ENCODE peak calls at places on chromosomes 2 and 18, in nine cellular contexts. R, I, L, M, S, F, C, X and Z are unnamed samples. For H3K9me3, the result is how much of the 10 kb centered on the place peaks cover.

GRCh38 chr18:23529597-23529996 is 26.3 kb downstream of the RMC1 start:
- DNase-seq in R (no peak), I (peak), L (no peak), M (no peak), S (no peak), F (no peak), C (peak), X (no peak), Z (no peak)

GRCh38 chr18:51447351-51447896 is 249.9 kb upstream of the MEX3C start:
- DNase-seq in R (no peak), I (no peak), L (no peak), M (no peak), S (no peak), F (no peak), C (no peak), X (peak), Z (no peak)

GRCh38 chr2:18910843-18911242 is 321.5 kb upstream of the NT5C1B start:
- DNase-seq in R (no peak), I (peak), L (no peak), M (no peak), S (no peak), F (no peak), C (peak), X (peak), Z (no peak)

GRCh38 chr2:165401285-165401852 is 68.1 kb upstream of the CSRNP3 start:
- DNase-seq in R (peak), I (peak), L (no peak), M (no peak), S (no peak), F (no peak), C (peak), X (no peak), Z (peak)

GRCh38 chr18:63236990-63237389 is 82.6 kb downstream of the BCL2 start:
- DNase-seq in R (no peak), I (no peak), L (no peak), M (no peak), S (no peak), F (no peak), C (no peak), X (peak), Z (no peak)

GRCh38 chr2:46471-47345 is at the start of gene FAM110C:
- DNase-seq in R (peak), I (no peak), L (peak), M (peak), S (no peak), F (peak), C (no peak), X (no peak), Z (no peak)

GRCh38 chr18:39487932-39488331 is 1922.3 kb upstream of the CELF4 start:
- DNase-seq in R (no peak), I (no peak), L (no peak), M (no peak), S (no peak), F (no peak), C (no peak), X (no peak), Z (no peak)

GRCh38 chr2:181812106-181812745 is 79.3 kb upstream of the ITPRID2 start:
- DNase-seq in R (no peak), I (peak), L (no peak), M (no peak), S (no peak), F (no peak), C (no peak), X (no peak), Z (no peak)

GRCh38 chr2:217611626-217612127 is 391.1 kb downstream of the TNS1 start:
- DNase-seq in R (no peak), I (peak), L (no peak), M (no peak), S (no peak), F (no peak), C (no peak), X (no peak), Z (no peak)

GRCh38 chr18:10336749-10337148 is 117.7 kb upstream of the APCDD1 start:
- DNase-seq in R (no peak), I (no peak), L (no peak), M (no peak), S (no peak), F (no peak), C (no peak), X (peak), Z (no peak)

GRCh38 chr2:1572638-1573037 is 159.4 kb downstream of the TPO start:
- DNase-seq in R (no peak), I (peak), L (peak), M (no peak), S (no peak), F (no peak), C (no peak), X (peak), Z (no peak)

GRCh38 chr2:233973786-233974185 is 56.6 kb downstream of the TRPM8 start:
- DNase-seq in R (no peak), I (no peak), L (no peak), M (no peak), S (no peak), F (no peak), C (no peak), X (no peak), Z (no peak)

GRCh38 chr2:121777699-121778058 is 22.2 kb downstream of the TSN start:
- DNase-seq in R (no peak), I (peak), L (no peak), M (no peak), S (no peak), F (no peak), C (no peak), X (no peak), Z (no peak)

GRCh38 chr18:25467226-25468065 is 115.5 kb upstream of the ZNF521 start:
- DNase-seq in R (no peak), I (peak), L (peak), M (peak), S (no peak), F (no peak), C (no peak), X (peak), Z (no peak)

GRCh38 chr18:29271496-29271895 is 1094.6 kb upstream of the CDH2 start:
- DNase-seq in R (no peak), I (peak), L (no peak), M (no peak), S (no peak), F (no peak), C (no peak), X (no peak), Z (no peak)

GRCh38 chr2:14633031-14633430 is 514 bp downstream of the LRATD1 start:
- DNase-seq in R (no peak), I (no peak), L (peak), M (no peak), S (no peak), F (peak), C (no peak), X (no peak), Z (no peak)

GRCh38 chr2:230886641-230887040 is 21.9 kb downstream of the ITM2C start:
- DNase-seq in R (no peak), I (no peak), L (no peak), M (no peak), S (no peak), F (no peak), C (no peak), X (no peak), Z (no peak)

GRCh38 chr2:181305151-181306123 is 151.7 kb upstream of the ITGA4 start:
- DNase-seq in R (peak), I (peak), L (no peak), M (no peak), S (no peak), F (no peak), C (no peak), X (no peak), Z (no peak)

GRCh38 chr2:141379965-141380624 is 750.7 kb downstream of the LRP1B start:
- DNase-seq in R (no peak), I (no peak), L (no peak), M (no peak), S (no peak), F (no peak), C (no peak), X (no peak), Z (no peak)

GRCh38 chr2:108239786-108240185 is at the start of gene SULT1C3:
- DNase-seq in R (no peak), I (no peak), L (no peak), M (no peak), S (no peak), F (no peak), C (no peak), X (no peak), Z (no peak)

GRCh38 chr2:72147303-72147970 is at the start of gene CYP26B1:
- DNase-seq in R (no peak), I (no peak), L (peak), M (no peak), S (peak), F (peak), C (no peak), X (peak), Z (no peak)

GRCh38 chr2:85396531-85397470 is 13.4 kb downstream of the CAPG start:
- DNase-seq in R (no peak), I (no peak), L (peak), M (no peak), S (peak), F (no peak), C (no peak), X (peak), Z (no peak)

DNA sequence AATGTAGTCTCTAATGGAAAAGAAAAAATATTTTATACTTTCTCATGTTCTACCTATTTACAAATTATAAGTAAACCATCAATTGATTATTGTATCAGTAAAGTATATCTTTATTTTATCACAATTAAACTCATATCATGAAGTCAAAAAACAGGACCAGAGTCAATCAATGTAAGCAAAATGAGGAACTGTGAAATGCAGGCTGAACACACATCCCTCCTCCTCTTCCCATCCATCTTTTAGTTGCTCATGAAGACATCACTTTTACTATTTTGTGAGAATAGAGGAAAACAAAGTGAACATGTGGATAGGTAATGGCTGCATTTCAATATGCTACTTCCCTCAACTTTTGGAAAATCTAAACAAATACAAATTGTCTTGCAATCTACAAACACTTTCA is 188.8 kb upstream of the PGAP1 start:
- DNase-seq in R (no peak), I (no peak), L (no peak), M (no peak), S (no peak), F (no peak), C (no peak), X (no peak), Z (no peak)
- H3K27ac ChIP-seq in R (peak), I (no peak), L (no peak), M (no peak), S (no peak), F (no peak), C (no peak), X (no peak), Z (no peak)

GRCh38 chr2:75261923-75262322 is 62.6 kb upstream of the TACR1 start:
- DNase-seq in R (no peak), I (no peak), L (no peak), M (no peak), S (no peak), F (no peak), C (no peak), X (no peak), Z (no peak)
- H3K9me3 ChIP-seq in R (under half), I (under half), L (under half), M (under half), S (under half), F (under half), C (under half), X (under half), Z (under half)

GRCh38 chr18:35024965-35025364 is 16.2 kb upstream of the MAPRE2 start:
- DNase-seq in R (no peak), I (peak), L (no peak), M (peak), S (peak), F (peak), C (no peak), X (peak), Z (no peak)
- H3K27ac ChIP-seq in R (no peak), I (no peak), L (no peak), M (peak), S (peak), F (no peak), C (no peak), X (peak), Z (no peak)

GRCh38 chr2:229231885-229232284 is 39.2 kb downstream of the PID1 start:
- DNase-seq in R (no peak), I (no peak), L (no peak), M (no peak), S (no peak), F (no peak), C (no peak), X (no peak), Z (no peak)
- H3K9me3 ChIP-seq in R (under half), I (under half), L (under half), M (under half), S (under half), F (under half), C (under half), X (under half), Z (under half)

GRCh38 chr2:200777275-200777674 is 34.4 kb upstream of the BZW1 start:
- DNase-seq in R (no peak), I (no peak), L (no peak), M (no peak), S (no peak), F (no peak), C (no peak), X (no peak), Z (no peak)
- H3K27ac ChIP-seq in R (no peak), I (no peak), L (no peak), M (no peak), S (no peak), F (no peak), C (no peak), X (no peak), Z (no peak)

GRCh38 chr18:13598591-13598990 is 127.8 kb downstream of the FAM210A start:
- DNase-seq in R (no peak), I (no peak), L (no peak), M (no peak), S (no peak), F (no peak), C (no peak), X (no peak), Z (no peak)

DNA sequence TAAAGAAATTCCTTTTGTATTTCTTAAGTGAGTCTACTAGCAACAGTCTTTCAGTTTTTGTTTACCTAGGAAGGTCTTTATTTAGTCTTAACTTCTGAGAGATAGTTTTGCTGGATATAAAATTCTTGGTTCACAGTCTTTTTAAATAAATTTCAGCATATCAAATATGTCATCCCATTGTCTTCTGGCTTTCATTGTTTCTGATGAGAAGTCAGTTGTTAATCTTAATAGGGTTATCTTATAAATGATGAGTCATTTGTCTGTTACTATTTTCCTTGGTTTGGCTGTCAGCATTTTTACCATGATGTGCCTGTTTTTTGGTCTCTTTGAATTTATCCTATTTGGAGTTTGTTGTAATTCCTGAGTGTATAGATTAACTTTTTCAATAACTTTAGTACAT is 129.3 kb downstream of the FAM210A start:
- DNase-seq in R (peak), I (no peak), L (no peak), M (no peak), S (no peak), F (no peak), C (no peak), X (no peak), Z (no peak)
- H3K9me3 ChIP-seq in R (under half), I (under half), L (under half), M (under half), S (under half), F (under half), C (under half), X (under half), Z (under half)